ENCODE peak calls at places on chromosomes 4 and X, in nine cellular contexts. A is psoas muscle, Y is Panc1, T is fibroblast of lung, Z is astrocyte of the spinal cord, I is IMR-90, H is heart left ventricle, G is type B pancreatic cell, M is GM12864. W is an unnamed sample.

GRCh38 chr4:148164529-148164928 is 277.7 kb downstream of the NR3C2 start:
- DNase-seq in A (no peak), Y (no peak), T (no peak), Z (no peak), I (no peak), H (no peak), G (no peak), M (no peak), W (no peak)

GRCh38 chr4:128519163-128519810 is 231.7 kb upstream of the PGRMC2 start:
- DNase-seq in A (peak; percentile 39), Y (no peak), T (peak; percentile 74), Z (peak; percentile 57), I (peak; percentile 23), H (peak; percentile 49), G (no peak), M (no peak), W (no peak)

GRCh38 chrX:125205084-125205917 is 114.4 kb upstream of the TEX13C start:
- DNase-seq in A (peak; percentile 61), Y (no peak), T (peak; percentile 6), Z (peak; percentile 45), I (no peak), H (peak; percentile 49), G (peak; percentile 72), M (no peak), W (no peak)

GRCh38 chrX:118878977-118879376 is 55.4 kb downstream of the ZCCHC12 start:
- DNase-seq in A (no peak), Y (no peak), T (no peak), Z (no peak), I (no peak), H (no peak), G (no peak), M (no peak), W (no peak)

GRCh38 chr4:133565379-133565778 is 416.3 kb downstream of the PCDH10 start:
- DNase-seq in A (no peak), Y (no peak), T (peak; percentile 83), Z (peak; percentile 86), I (peak; percentile 7), H (no peak), G (no peak), M (no peak), W (peak; percentile 91)

GRCh38 chr4:121952290-121952689 is 430 bp upstream of the TRPC3 start:
- DNase-seq in A (no peak), Y (no peak), T (no peak), Z (no peak), I (no peak), H (no peak), G (no peak), M (no peak), W (no peak)

GRCh38 chr4:129264008-129264657 is 168.2 kb downstream of the C4orf33 start:
- DNase-seq in A (no peak), Y (no peak), T (no peak), Z (no peak), I (no peak), H (no peak), G (no peak), M (peak; percentile 8), W (no peak)

GRCh38 chr4:2253160-2254084 is 8.5 kb downstream of the MXD4 start:
- DNase-seq in A (peak; percentile 9), Y (no peak), T (no peak), Z (no peak), I (no peak), H (peak; percentile 16), G (no peak), M (no peak), W (no peak)

GRCh38 chrX:122517781-122518180 is 666.3 kb upstream of the GRIA3 start:
- DNase-seq in A (no peak), Y (no peak), T (peak; percentile 83), Z (peak; percentile 33), I (peak; percentile 4), H (no peak), G (no peak), M (no peak), W (peak; percentile 76)

GRCh38 chr4:76955187-76955586 is 5.6 kb downstream of the SEPTIN11 start:
- DNase-seq in A (no peak), Y (no peak), T (peak; percentile 61), Z (peak; percentile 58), I (peak; percentile 69), H (no peak), G (no peak), M (no peak), W (no peak)

GRCh38 chr4:5711479-5712184 is 631 bp downstream of the EVC start:
- DNase-seq in A (peak; percentile 43), Y (no peak), T (peak; percentile 74), Z (peak; percentile 54), I (peak; percentile 51), H (peak; percentile 33), G (no peak), M (no peak), W (peak; percentile 60)

GRCh38 chrX:40473460-40474204 is 107.1 kb upstream of the ATP6AP2 start:
- DNase-seq in A (no peak), Y (no peak), T (no peak), Z (no peak), I (no peak), H (no peak), G (no peak), M (no peak), W (no peak)

GRCh38 chr4:36187723-36188333 is 56.5 kb downstream of the ARAP2 start:
- DNase-seq in A (no peak), Y (peak; percentile 25), T (peak; percentile 38), Z (peak; percentile 57), I (peak; percentile 33), H (no peak), G (no peak), M (no peak), W (no peak)

DNA sequence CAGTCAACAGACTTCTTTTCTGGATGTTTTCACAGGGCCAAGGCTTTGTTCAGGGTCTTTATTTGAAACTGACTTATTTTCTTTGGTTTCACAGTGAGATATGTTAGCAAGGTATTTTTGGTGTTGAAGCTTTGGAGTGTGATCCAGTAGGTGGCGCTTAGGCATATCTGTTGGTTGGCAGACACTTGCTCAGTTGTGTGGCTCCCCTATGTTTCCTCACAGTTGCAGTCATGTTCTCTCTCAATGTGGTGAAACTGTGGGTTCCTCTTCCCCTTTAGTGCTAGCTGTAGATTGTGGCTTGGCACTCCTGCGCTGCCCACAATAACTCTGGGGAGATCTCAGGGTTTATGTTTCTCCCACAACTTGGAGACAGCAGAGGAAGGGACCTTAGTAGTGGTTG is 460.8 kb downstream of the SLITRK2 start:
- DNase-seq in A (no peak), Y (no peak), T (no peak), Z (no peak), I (no peak), H (no peak), G (no peak), M (no peak), W (no peak)
- TF ChIP-seq CTCF in A (no peak), Y (peak; percentile 22), T (no peak), Z (no peak), I (no peak), H (no peak), G (peak; percentile 56), M (no peak), W (no peak)

GRCh38 chr4:117692538-117692937 is 341.7 kb upstream of the NDST3 start:
- DNase-seq in A (no peak), Y (no peak), T (no peak), Z (no peak), I (no peak), H (no peak), G (no peak), M (no peak), W (no peak)
- TF ChIP-seq CTCF in A (no peak), Y (no peak), T (no peak), Z (no peak), I (no peak), H (no peak), G (no peak), M (no peak), W (no peak)

GRCh38 chr4:42594880-42595279 is 62.0 kb downstream of the ATP8A1 start:
- DNase-seq in A (no peak), Y (no peak), T (no peak), Z (no peak), I (no peak), H (no peak), G (no peak), M (no peak), W (no peak)
- TF ChIP-seq CTCF in A (no peak), Y (no peak), T (no peak), Z (no peak), I (no peak), H (no peak), G (no peak), M (no peak), W (no peak)

DNA sequence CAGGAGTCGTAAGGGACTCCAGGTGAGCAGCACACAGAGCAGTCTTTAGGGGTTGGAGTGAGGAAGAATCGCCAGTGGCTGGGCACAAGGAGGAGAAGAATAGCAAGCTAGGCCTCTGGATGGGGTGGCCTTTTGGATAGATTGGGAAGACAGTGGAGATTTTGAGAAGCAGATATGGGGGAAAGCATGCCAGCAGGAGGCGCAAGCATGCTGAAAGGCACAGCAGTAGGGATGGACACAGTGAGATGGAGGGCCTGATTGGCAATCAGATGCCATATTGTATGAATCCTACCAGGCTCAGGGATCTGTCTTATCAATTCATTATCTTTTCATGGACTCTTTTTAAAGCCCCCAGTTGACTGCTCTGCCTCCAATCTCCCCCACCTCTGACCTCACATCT is 60.4 kb upstream of the MAGEA4 start:
- DNase-seq in A (no peak), Y (no peak), T (no peak), Z (no peak), I (no peak), H (no peak), G (no peak), M (no peak), W (no peak)
- TF ChIP-seq CTCF in A (no peak), Y (peak; percentile 16), T (no peak), Z (no peak), I (no peak), H (no peak), G (no peak), M (no peak), W (peak; percentile 33)

DNA sequence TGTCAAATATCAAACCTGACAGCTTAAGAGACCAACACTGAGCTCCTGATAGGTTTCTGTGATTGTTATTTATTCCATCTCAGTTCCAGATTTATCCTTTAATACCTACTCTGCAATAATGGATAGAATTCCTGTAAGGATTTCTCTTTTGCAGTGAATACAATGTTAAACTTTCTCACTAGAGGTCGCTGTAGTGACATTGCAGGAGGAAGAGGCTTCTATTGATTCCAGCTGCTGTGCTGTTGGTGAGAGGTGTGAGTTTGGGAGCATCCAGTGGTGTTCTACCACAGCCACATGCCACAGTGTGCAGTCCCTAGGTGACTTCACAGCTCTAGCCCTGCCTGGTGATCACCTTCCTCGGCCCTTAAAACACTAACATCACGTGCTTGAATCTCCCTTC is 34.6 kb upstream of the DCAF8L2 start:
- DNase-seq in A (no peak), Y (no peak), T (peak; percentile 3), Z (peak; percentile 16), I (peak; percentile 40), H (no peak), G (no peak), M (no peak), W (no peak)
- TF ChIP-seq CTCF in A (peak; percentile 15), Y (peak; percentile 51), T (peak; percentile 56), Z (peak; percentile 39), I (peak; percentile 45), H (peak; percentile 38), G (peak; percentile 73), M (peak; percentile 12), W (no peak)